ENCODE peak calls at places on chromosomes 12 and 14, in ten cellular contexts. One of them, this sample, is unnamed.

GRCh38 chr12:108400060-108400459 is 60.9 kb upstream of the CMKLR1 start:
- DNase-seq in HL-60: no peak
- DNase-seq in upper lobe of right lung: no peak
- DNase-seq in cardiac muscle cell: no peak
- DNase-seq in thyroid gland: no peak
- DNase-seq in glutamatergic neuron: no peak
- DNase-seq in fibroblast of pulmonary artery: no peak
- DNase-seq in RWPE1: no peak
- DNase-seq in psoas muscle: no peak
- DNase-seq in right atrium auricular region: no peak
- DNase-seq in this sample: no peak

GRCh38 chr12:21801522-21802288 is 27.2 kb upstream of the KCNJ8 start:
- DNase-seq in cardiac muscle cell: no peak
- DNase-seq in HL-60: no peak
- DNase-seq in right atrium auricular region: no peak
- DNase-seq in fibroblast of pulmonary artery: no peak
- DNase-seq in psoas muscle: no peak
- DNase-seq in glutamatergic neuron: no peak
- DNase-seq in upper lobe of right lung: no peak
- DNase-seq in RWPE1: no peak
- DNase-seq in thyroid gland: no peak
- DNase-seq in this sample: no peak

GRCh38 chr14:78157855-78158436 is 12.2 kb upstream of the NRXN3 start:
- DNase-seq in RWPE1: peak
- DNase-seq in glutamatergic neuron: no peak
- DNase-seq in HL-60: no peak
- DNase-seq in psoas muscle: no peak
- DNase-seq in upper lobe of right lung: peak
- DNase-seq in right atrium auricular region: no peak
- DNase-seq in fibroblast of pulmonary artery: peak
- DNase-seq in cardiac muscle cell: peak
- DNase-seq in thyroid gland: peak
- DNase-seq in this sample: peak

GRCh38 chr12:71664411-71665108 is 459 bp downstream of the THAP2 start:
- DNase-seq in psoas muscle: no peak
- DNase-seq in RWPE1: no peak
- DNase-seq in glutamatergic neuron: no peak
- DNase-seq in HL-60: no peak
- DNase-seq in thyroid gland: no peak
- DNase-seq in cardiac muscle cell: peak
- DNase-seq in right atrium auricular region: no peak
- DNase-seq in upper lobe of right lung: no peak
- DNase-seq in fibroblast of pulmonary artery: peak
- DNase-seq in this sample: no peak

GRCh38 chr12:6198556-6198955 is 1.6 kb upstream of the CD9 start:
- DNase-seq in glutamatergic neuron: no peak
- DNase-seq in right atrium auricular region: no peak
- DNase-seq in RWPE1: no peak
- DNase-seq in thyroid gland: no peak
- DNase-seq in HL-60: no peak
- DNase-seq in cardiac muscle cell: no peak
- DNase-seq in upper lobe of right lung: no peak
- DNase-seq in fibroblast of pulmonary artery: no peak
- DNase-seq in psoas muscle: no peak
- DNase-seq in this sample: no peak

GRCh38 chr14:69285661-69286255 is 25.8 kb downstream of the GALNT16 start:
- DNase-seq in HL-60: no peak
- DNase-seq in upper lobe of right lung: no peak
- DNase-seq in psoas muscle: no peak
- DNase-seq in RWPE1: no peak
- DNase-seq in right atrium auricular region: peak
- DNase-seq in glutamatergic neuron: no peak
- DNase-seq in fibroblast of pulmonary artery: no peak
- DNase-seq in thyroid gland: no peak
- DNase-seq in cardiac muscle cell: no peak
- DNase-seq in this sample: no peak

GRCh38 chr12:32918890-32919791 is 22.6 kb upstream of the PKP2 start:
- DNase-seq in glutamatergic neuron: no peak
- DNase-seq in HL-60: no peak
- DNase-seq in cardiac muscle cell: peak
- DNase-seq in psoas muscle: no peak
- DNase-seq in thyroid gland: peak
- DNase-seq in RWPE1: peak
- DNase-seq in fibroblast of pulmonary artery: peak
- DNase-seq in upper lobe of right lung: no peak
- DNase-seq in right atrium auricular region: no peak
- DNase-seq in this sample: no peak

GRCh38 chr14:94081386-94081820 is 293 bp downstream of the IFI27L1 start:
- DNase-seq in right atrium auricular region: no peak
- DNase-seq in HL-60: no peak
- DNase-seq in upper lobe of right lung: no peak
- DNase-seq in psoas muscle: no peak
- DNase-seq in RWPE1: no peak
- DNase-seq in glutamatergic neuron: no peak
- DNase-seq in cardiac muscle cell: no peak
- DNase-seq in fibroblast of pulmonary artery: no peak
- DNase-seq in thyroid gland: peak
- DNase-seq in this sample: no peak

GRCh38 chr12:124727922-124728321 is 135.7 kb downstream of the SCARB1 start:
- DNase-seq in psoas muscle: no peak
- DNase-seq in RWPE1: peak
- DNase-seq in upper lobe of right lung: no peak
- DNase-seq in cardiac muscle cell: no peak
- DNase-seq in right atrium auricular region: no peak
- DNase-seq in thyroid gland: no peak
- DNase-seq in fibroblast of pulmonary artery: no peak
- DNase-seq in HL-60: peak
- DNase-seq in glutamatergic neuron: no peak
- DNase-seq in this sample: no peak

GRCh38 chr12:111437816-111438454 is 32.2 kb downstream of the SH2B3 start:
- DNase-seq in cardiac muscle cell: peak
- DNase-seq in RWPE1: peak
- DNase-seq in glutamatergic neuron: no peak
- DNase-seq in upper lobe of right lung: no peak
- DNase-seq in fibroblast of pulmonary artery: peak
- DNase-seq in psoas muscle: no peak
- DNase-seq in right atrium auricular region: peak
- DNase-seq in HL-60: peak
- DNase-seq in thyroid gland: no peak
- DNase-seq in this sample: peak

GRCh38 chr12:6946033-6946919 is 2.5 kb downstream of the C12orf57 start:
- DNase-seq in HL-60: peak
- DNase-seq in thyroid gland: peak
- DNase-seq in glutamatergic neuron: peak
- DNase-seq in psoas muscle: peak
- DNase-seq in RWPE1: peak
- DNase-seq in upper lobe of right lung: peak
- DNase-seq in right atrium auricular region: no peak
- DNase-seq in cardiac muscle cell: peak
- DNase-seq in fibroblast of pulmonary artery: no peak
- DNase-seq in this sample: peak

GRCh38 chr12:93022603-93023340 is 93.7 kb upstream of the EEA1 start:
- DNase-seq in right atrium auricular region: no peak
- DNase-seq in psoas muscle: no peak
- DNase-seq in upper lobe of right lung: no peak
- DNase-seq in fibroblast of pulmonary artery: no peak
- DNase-seq in glutamatergic neuron: no peak
- DNase-seq in RWPE1: no peak
- DNase-seq in HL-60: no peak
- DNase-seq in thyroid gland: no peak
- DNase-seq in cardiac muscle cell: peak
- DNase-seq in this sample: no peak

GRCh38 chr12:3680919-3681594 is 71.9 kb downstream of the CRACR2A start:
- DNase-seq in RWPE1: no peak
- DNase-seq in psoas muscle: peak
- DNase-seq in thyroid gland: peak
- DNase-seq in glutamatergic neuron: peak
- DNase-seq in upper lobe of right lung: no peak
- DNase-seq in fibroblast of pulmonary artery: peak
- DNase-seq in HL-60: no peak
- DNase-seq in right atrium auricular region: no peak
- DNase-seq in cardiac muscle cell: peak
- DNase-seq in this sample: no peak
- TF ChIP-seq CTCF in RWPE1: no peak
- TF ChIP-seq CTCF in psoas muscle: no peak
- TF ChIP-seq CTCF in thyroid gland: peak
- TF ChIP-seq CTCF in glutamatergic neuron: peak
- TF ChIP-seq CTCF in upper lobe of right lung: no peak
- TF ChIP-seq CTCF in fibroblast of pulmonary artery: peak
- TF ChIP-seq CTCF in HL-60: no peak
- TF ChIP-seq CTCF in right atrium auricular region: no peak
- TF ChIP-seq CTCF in cardiac muscle cell: peak
- TF ChIP-seq CTCF in this sample: no peak

DNA sequence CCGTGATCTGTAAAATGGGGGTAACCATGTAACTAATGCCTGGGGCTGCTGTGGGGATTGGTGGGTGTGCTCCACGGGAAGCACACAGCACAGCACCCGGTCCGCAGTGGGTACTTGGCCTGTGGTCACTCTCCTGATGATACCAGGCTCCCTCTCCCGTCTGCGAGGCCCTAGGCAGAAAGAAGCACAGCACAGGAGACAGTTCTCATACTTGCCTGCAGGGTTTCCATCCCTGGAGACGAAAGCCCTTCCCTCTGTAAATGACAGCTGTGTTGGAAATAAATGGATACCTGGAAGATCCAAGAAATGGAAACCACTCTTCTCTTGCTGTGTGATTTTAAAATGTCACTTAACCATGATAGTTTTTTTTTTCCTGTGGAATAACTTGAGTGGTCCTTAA is 7.9 kb upstream of the PRMT8 start:
- DNase-seq in right atrium auricular region: no peak
- DNase-seq in thyroid gland: no peak
- DNase-seq in fibroblast of pulmonary artery: no peak
- DNase-seq in upper lobe of right lung: no peak
- DNase-seq in cardiac muscle cell: no peak
- DNase-seq in glutamatergic neuron: no peak
- DNase-seq in HL-60: no peak
- DNase-seq in RWPE1: no peak
- DNase-seq in psoas muscle: no peak
- DNase-seq in this sample: no peak
- TF ChIP-seq CTCF in right atrium auricular region: no peak
- TF ChIP-seq CTCF in thyroid gland: no peak
- TF ChIP-seq CTCF in fibroblast of pulmonary artery: no peak
- TF ChIP-seq CTCF in upper lobe of right lung: no peak
- TF ChIP-seq CTCF in cardiac muscle cell: no peak
- TF ChIP-seq CTCF in glutamatergic neuron: peak
- TF ChIP-seq CTCF in HL-60: no peak
- TF ChIP-seq CTCF in RWPE1: no peak
- TF ChIP-seq CTCF in psoas muscle: no peak
- TF ChIP-seq CTCF in this sample: no peak

DNA sequence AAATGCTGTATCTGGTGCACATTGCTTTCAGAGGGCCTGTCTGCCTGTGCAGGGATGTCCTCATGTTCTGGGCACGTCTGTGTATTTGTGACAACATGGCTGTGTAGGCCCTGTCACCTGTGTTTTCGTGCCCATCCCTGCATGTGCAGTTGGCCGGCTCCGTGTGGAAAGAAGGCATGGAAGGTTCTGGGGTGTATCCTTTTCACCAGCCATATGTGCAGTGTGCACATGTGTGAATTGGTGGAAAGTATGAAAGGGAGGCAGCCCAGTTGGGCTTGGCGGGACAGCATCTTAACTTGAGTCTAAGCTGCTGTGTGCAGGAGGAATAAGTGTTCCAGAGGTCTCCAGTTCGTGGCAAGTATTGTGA is 645 bp downstream of the TSPAN11 start:
- DNase-seq in psoas muscle: no peak
- DNase-seq in upper lobe of right lung: no peak
- DNase-seq in right atrium auricular region: no peak
- DNase-seq in RWPE1: no peak
- DNase-seq in HL-60: no peak
- DNase-seq in fibroblast of pulmonary artery: no peak
- DNase-seq in thyroid gland: no peak
- DNase-seq in cardiac muscle cell: no peak
- DNase-seq in glutamatergic neuron: no peak
- DNase-seq in this sample: no peak
- TF ChIP-seq CTCF in psoas muscle: no peak
- TF ChIP-seq CTCF in upper lobe of right lung: no peak
- TF ChIP-seq CTCF in right atrium auricular region: no peak
- TF ChIP-seq CTCF in RWPE1: no peak
- TF ChIP-seq CTCF in HL-60: no peak
- TF ChIP-seq CTCF in fibroblast of pulmonary artery: no peak
- TF ChIP-seq CTCF in thyroid gland: no peak
- TF ChIP-seq CTCF in cardiac muscle cell: no peak
- TF ChIP-seq CTCF in glutamatergic neuron: no peak
- TF ChIP-seq CTCF in this sample: no peak

GRCh38 chr14:96304956-96305355 is 48.9 kb downstream of the BDKRB1 start:
- DNase-seq in thyroid gland: no peak
- DNase-seq in glutamatergic neuron: peak
- DNase-seq in right atrium auricular region: no peak
- DNase-seq in fibroblast of pulmonary artery: no peak
- DNase-seq in HL-60: no peak
- DNase-seq in upper lobe of right lung: no peak
- DNase-seq in psoas muscle: no peak
- DNase-seq in cardiac muscle cell: no peak
- DNase-seq in RWPE1: peak
- DNase-seq in this sample: peak
- TF ChIP-seq CTCF in thyroid gland: no peak
- TF ChIP-seq CTCF in glutamatergic neuron: peak
- TF ChIP-seq CTCF in right atrium auricular region: no peak
- TF ChIP-seq CTCF in fibroblast of pulmonary artery: peak
- TF ChIP-seq CTCF in HL-60: no peak
- TF ChIP-seq CTCF in upper lobe of right lung: no peak
- TF ChIP-seq CTCF in psoas muscle: no peak
- TF ChIP-seq CTCF in cardiac muscle cell: no peak
- TF ChIP-seq CTCF in RWPE1: no peak
- TF ChIP-seq CTCF in this sample: peak

GRCh38 chr12:2277492-2278153 is 224.8 kb downstream of the CACNA1C start:
- DNase-seq in RWPE1: no peak
- DNase-seq in fibroblast of pulmonary artery: no peak
- DNase-seq in upper lobe of right lung: no peak
- DNase-seq in cardiac muscle cell: no peak
- DNase-seq in psoas muscle: no peak
- DNase-seq in right atrium auricular region: no peak
- DNase-seq in thyroid gland: no peak
- DNase-seq in glutamatergic neuron: no peak
- DNase-seq in HL-60: no peak
- DNase-seq in this sample: no peak
- TF ChIP-seq CTCF in RWPE1: no peak
- TF ChIP-seq CTCF in fibroblast of pulmonary artery: no peak
- TF ChIP-seq CTCF in upper lobe of right lung: no peak
- TF ChIP-seq CTCF in cardiac muscle cell: no peak
- TF ChIP-seq CTCF in psoas muscle: no peak
- TF ChIP-seq CTCF in right atrium auricular region: no peak
- TF ChIP-seq CTCF in thyroid gland: no peak
- TF ChIP-seq CTCF in glutamatergic neuron: no peak
- TF ChIP-seq CTCF in HL-60: no peak
- TF ChIP-seq CTCF in this sample: no peak

GRCh38 chr12:68067762-68068376 is 78.6 kb downstream of the IFNG-AS1 start:
- DNase-seq in RWPE1: no peak
- DNase-seq in thyroid gland: no peak
- DNase-seq in fibroblast of pulmonary artery: peak
- DNase-seq in psoas muscle: no peak
- DNase-seq in glutamatergic neuron: no peak
- DNase-seq in cardiac muscle cell: peak
- DNase-seq in HL-60: no peak
- DNase-seq in upper lobe of right lung: no peak
- DNase-seq in right atrium auricular region: no peak
- DNase-seq in this sample: no peak
- TF ChIP-seq CTCF in RWPE1: peak
- TF ChIP-seq CTCF in thyroid gland: no peak
- TF ChIP-seq CTCF in fibroblast of pulmonary artery: peak
- TF ChIP-seq CTCF in psoas muscle: peak
- TF ChIP-seq CTCF in glutamatergic neuron: no peak
- TF ChIP-seq CTCF in cardiac muscle cell: peak
- TF ChIP-seq CTCF in HL-60: no peak
- TF ChIP-seq CTCF in upper lobe of right lung: no peak
- TF ChIP-seq CTCF in right atrium auricular region: no peak
- TF ChIP-seq CTCF in this sample: peak

This sample was measured in endothelial cell.